ENCODE peak calls at places on chromosomes 16 and 17, in seven cellular contexts. U, V, S, D, O, P and J are unnamed samples.
A peak's percentile ranks its signal among the peaks of the same experiment; 100 is the strongest.

GRCh38 chr16:13041180-13041579 is 139.8 kb downstream of the SHISA9 start:
- DNase-seq in U (no peak), V (no peak), S (no peak), D (no peak), O (no peak), P (no peak), J (no peak)

GRCh38 chr17:81236784-81237183 is 2.1 kb downstream of the TEPSIN start:
- DNase-seq in U (no peak), V (no peak), S (no peak), D (no peak), O (no peak), P (no peak), J (no peak)

GRCh38 chr17:28751600-28752366 is 8.0 kb downstream of the TRAF4 start:
- DNase-seq in U (no peak), V (no peak), S (no peak), D (no peak), O (no peak), P (no peak), J (no peak)

GRCh38 chr16:87553174-87553573 is 49.1 kb upstream of the JPH3 start:
- DNase-seq in U (no peak), V (no peak), S (no peak), D (no peak), O (no peak), P (no peak), J (no peak)

GRCh38 chr16:67988675-67989074 is 8.4 kb upstream of the DPEP3 start:
- DNase-seq in U (no peak), V (no peak), S (no peak), D (no peak), O (no peak), P (no peak), J (no peak)

GRCh38 chr17:29590979-29591736 is 1.7 kb upstream of the GIT1 start:
- DNase-seq in U (no peak), V (no peak), S (peak; percentile 62), D (no peak), O (no peak), P (peak; percentile 43), J (peak; percentile 37)

GRCh38 chr16:79089735-79090284 is 510.7 kb downstream of the MAF start:
- DNase-seq in U (no peak), V (peak; percentile 54), S (peak; percentile 69), D (no peak), O (no peak), P (no peak), J (peak; percentile 10)

GRCh38 chr16:83952587-83952939 is 477 bp upstream of the OSGIN1 start:
- DNase-seq in U (no peak), V (no peak), S (no peak), D (peak; percentile 41), O (no peak), P (no peak), J (no peak)

GRCh38 chr17:34252138-34252889 is 2.8 kb upstream of the CCL2 start:
- DNase-seq in U (peak; percentile 2), V (no peak), S (peak; percentile 60), D (peak; percentile 83), O (no peak), P (peak; percentile 80), J (peak; percentile 39)

GRCh38 chr16:66746682-66747081 is 4.7 kb downstream of the DYNC1LI2 start:
- DNase-seq in U (no peak), V (no peak), S (no peak), D (no peak), O (no peak), P (no peak), J (no peak)

GRCh38 chr16:79748629-79749028 is 148.1 kb upstream of the MAF start:
- DNase-seq in U (no peak), V (no peak), S (no peak), D (no peak), O (no peak), P (no peak), J (no peak)

GRCh38 chr16:1981972-1982574 is 804 bp upstream of the NOXO1 start:
- DNase-seq in U (no peak), V (no peak), S (peak; percentile 37), D (no peak), O (no peak), P (no peak), J (no peak)

GRCh38 chr17:7058831-7059447 is 15.0 kb upstream of the SLC16A11 start:
- DNase-seq in U (no peak), V (no peak), S (no peak), D (no peak), O (no peak), P (no peak), J (no peak)

GRCh38 chr17:42817866-42818265 is 6.2 kb downstream of the BECN1 start:
- DNase-seq in U (no peak), V (no peak), S (no peak), D (no peak), O (peak; percentile 77), P (no peak), J (no peak)

GRCh38 chr16:2966803-2967184 is 2.4 kb upstream of the PAQR4 start:
- DNase-seq in U (no peak), V (no peak), S (no peak), D (no peak), O (no peak), P (peak; percentile 62), J (no peak)